ENCODE peak calls at places on chromosomes 12 and 14, in nine cellular contexts. One of them, this sample, is unnamed.

GRCh38 chr12:91663331-91663998 is 480.8 kb upstream of the DCN start:
- DNase-seq in astrocyte of the cerebellum: no peak
- DNase-seq in heart left ventricle: no peak
- DNase-seq in foreskin fibroblast: no peak
- DNase-seq in CD4-positive, alpha-beta T cell: no peak
- DNase-seq in PC-3: peak
- DNase-seq in fibroblast of lung: no peak
- DNase-seq in mucosa of descending colon: no peak
- DNase-seq in testis: no peak
- DNase-seq in this sample: no peak

GRCh38 chr14:29465095-29465494 is 462.6 kb downstream of the PRKD1 start:
- DNase-seq in testis: no peak
- DNase-seq in PC-3: no peak
- DNase-seq in astrocyte of the cerebellum: no peak
- DNase-seq in heart left ventricle: no peak
- DNase-seq in fibroblast of lung: peak
- DNase-seq in mucosa of descending colon: no peak
- DNase-seq in CD4-positive, alpha-beta T cell: no peak
- DNase-seq in foreskin fibroblast: no peak
- DNase-seq in this sample: no peak

GRCh38 chr12:77796775-77797174 is 33.9 kb upstream of the NAV3 start:
- DNase-seq in fibroblast of lung: peak
- DNase-seq in PC-3: peak
- DNase-seq in astrocyte of the cerebellum: peak
- DNase-seq in heart left ventricle: no peak
- DNase-seq in foreskin fibroblast: peak
- DNase-seq in testis: no peak
- DNase-seq in mucosa of descending colon: no peak
- DNase-seq in CD4-positive, alpha-beta T cell: no peak
- DNase-seq in this sample: no peak

GRCh38 chr12:40829738-40830144 is 137.5 kb downstream of the CNTN1 start:
- DNase-seq in heart left ventricle: no peak
- DNase-seq in astrocyte of the cerebellum: no peak
- DNase-seq in mucosa of descending colon: no peak
- DNase-seq in testis: no peak
- DNase-seq in fibroblast of lung: peak
- DNase-seq in PC-3: peak
- DNase-seq in foreskin fibroblast: no peak
- DNase-seq in CD4-positive, alpha-beta T cell: no peak
- DNase-seq in this sample: peak

GRCh38 chr12:12718853-12719252 is 1.7 kb downstream of the CDKN1B start:
- DNase-seq in fibroblast of lung: peak
- DNase-seq in PC-3: peak
- DNase-seq in CD4-positive, alpha-beta T cell: no peak
- DNase-seq in testis: no peak
- DNase-seq in heart left ventricle: no peak
- DNase-seq in foreskin fibroblast: no peak
- DNase-seq in astrocyte of the cerebellum: no peak
- DNase-seq in mucosa of descending colon: no peak
- DNase-seq in this sample: no peak

GRCh38 chr14:69247691-69248440 is 12.1 kb upstream of the GALNT16 start:
- DNase-seq in testis: peak
- DNase-seq in mucosa of descending colon: no peak
- DNase-seq in CD4-positive, alpha-beta T cell: no peak
- DNase-seq in astrocyte of the cerebellum: peak
- DNase-seq in PC-3: peak
- DNase-seq in heart left ventricle: no peak
- DNase-seq in fibroblast of lung: peak
- DNase-seq in foreskin fibroblast: peak
- DNase-seq in this sample: no peak

GRCh38 chr14:55699131-55700057 is 119.4 kb downstream of the KTN1 start:
- DNase-seq in mucosa of descending colon: no peak
- DNase-seq in foreskin fibroblast: peak
- DNase-seq in astrocyte of the cerebellum: no peak
- DNase-seq in heart left ventricle: no peak
- DNase-seq in fibroblast of lung: peak
- DNase-seq in CD4-positive, alpha-beta T cell: no peak
- DNase-seq in testis: no peak
- DNase-seq in PC-3: peak
- DNase-seq in this sample: no peak

GRCh38 chr14:95153866-95154265 is 3.5 kb downstream of the DICER1 start:
- DNase-seq in astrocyte of the cerebellum: no peak
- DNase-seq in PC-3: peak
- DNase-seq in foreskin fibroblast: no peak
- DNase-seq in mucosa of descending colon: no peak
- DNase-seq in heart left ventricle: no peak
- DNase-seq in CD4-positive, alpha-beta T cell: no peak
- DNase-seq in testis: no peak
- DNase-seq in fibroblast of lung: no peak
- DNase-seq in this sample: no peak

GRCh38 chr14:50038398-50039119 is 77.8 kb downstream of the VCPKMT start:
- DNase-seq in mucosa of descending colon: no peak
- DNase-seq in fibroblast of lung: peak
- DNase-seq in PC-3: peak
- DNase-seq in CD4-positive, alpha-beta T cell: no peak
- DNase-seq in heart left ventricle: no peak
- DNase-seq in astrocyte of the cerebellum: peak
- DNase-seq in testis: no peak
- DNase-seq in foreskin fibroblast: peak
- DNase-seq in this sample: peak

GRCh38 chr12:22974865-22975264 is 349.9 kb downstream of the ETNK1 start:
- DNase-seq in CD4-positive, alpha-beta T cell: no peak
- DNase-seq in PC-3: peak
- DNase-seq in fibroblast of lung: peak
- DNase-seq in testis: no peak
- DNase-seq in heart left ventricle: no peak
- DNase-seq in foreskin fibroblast: peak
- DNase-seq in astrocyte of the cerebellum: peak
- DNase-seq in mucosa of descending colon: no peak
- DNase-seq in this sample: peak

GRCh38 chr12:56766535-56766934 is 3.4 kb downstream of the HSD17B6 start:
- DNase-seq in fibroblast of lung: no peak
- DNase-seq in testis: no peak
- DNase-seq in mucosa of descending colon: no peak
- DNase-seq in astrocyte of the cerebellum: no peak
- DNase-seq in PC-3: no peak
- DNase-seq in CD4-positive, alpha-beta T cell: no peak
- DNase-seq in heart left ventricle: no peak
- DNase-seq in foreskin fibroblast: no peak
- DNase-seq in this sample: no peak

GRCh38 chr12:95385246-95385645 is 88.7 kb upstream of the METAP2 start:
- DNase-seq in PC-3: no peak
- DNase-seq in astrocyte of the cerebellum: peak
- DNase-seq in fibroblast of lung: peak
- DNase-seq in foreskin fibroblast: peak
- DNase-seq in CD4-positive, alpha-beta T cell: no peak
- DNase-seq in heart left ventricle: no peak
- DNase-seq in testis: peak
- DNase-seq in mucosa of descending colon: no peak
- DNase-seq in this sample: no peak

GRCh38 chr12:50166776-50167025 is 468 bp downstream of the CERS5 start:
- DNase-seq in heart left ventricle: no peak
- DNase-seq in astrocyte of the cerebellum: no peak
- DNase-seq in testis: peak
- DNase-seq in fibroblast of lung: peak
- DNase-seq in mucosa of descending colon: peak
- DNase-seq in PC-3: no peak
- DNase-seq in foreskin fibroblast: no peak
- DNase-seq in CD4-positive, alpha-beta T cell: no peak
- DNase-seq in this sample: no peak

GRCh38 chr14:96253140-96253539 is 2.9 kb upstream of the BDKRB1 start:
- DNase-seq in fibroblast of lung: peak
- DNase-seq in mucosa of descending colon: no peak
- DNase-seq in CD4-positive, alpha-beta T cell: no peak
- DNase-seq in foreskin fibroblast: peak
- DNase-seq in testis: no peak
- DNase-seq in PC-3: peak
- DNase-seq in heart left ventricle: no peak
- DNase-seq in astrocyte of the cerebellum: peak
- DNase-seq in this sample: no peak

GRCh38 chr12:66678640-66679268 is at the start of gene GRIP1:
- DNase-seq in astrocyte of the cerebellum: no peak
- DNase-seq in heart left ventricle: no peak
- DNase-seq in CD4-positive, alpha-beta T cell: no peak
- DNase-seq in foreskin fibroblast: no peak
- DNase-seq in fibroblast of lung: peak
- DNase-seq in testis: no peak
- DNase-seq in PC-3: peak
- DNase-seq in mucosa of descending colon: no peak
- DNase-seq in this sample: no peak

GRCh38 chr12:71947645-71948105 is 9.0 kb downstream of the TPH2 start:
- DNase-seq in foreskin fibroblast: peak
- DNase-seq in mucosa of descending colon: no peak
- DNase-seq in heart left ventricle: no peak
- DNase-seq in PC-3: peak
- DNase-seq in astrocyte of the cerebellum: peak
- DNase-seq in CD4-positive, alpha-beta T cell: no peak
- DNase-seq in fibroblast of lung: peak
- DNase-seq in testis: no peak
- DNase-seq in this sample: peak

GRCh38 chr12:40099423-40099853 is 6.4 kb downstream of the SLC2A13 start:
- DNase-seq in foreskin fibroblast: no peak
- DNase-seq in testis: no peak
- DNase-seq in mucosa of descending colon: no peak
- DNase-seq in fibroblast of lung: no peak
- DNase-seq in PC-3: no peak
- DNase-seq in heart left ventricle: no peak
- DNase-seq in CD4-positive, alpha-beta T cell: no peak
- DNase-seq in astrocyte of the cerebellum: no peak
- DNase-seq in this sample: no peak

GRCh38 chr14:95332641-95333040 is 12.9 kb upstream of the CLMN start:
- DNase-seq in testis: no peak
- DNase-seq in foreskin fibroblast: no peak
- DNase-seq in fibroblast of lung: no peak
- DNase-seq in PC-3: no peak
- DNase-seq in astrocyte of the cerebellum: no peak
- DNase-seq in heart left ventricle: no peak
- DNase-seq in CD4-positive, alpha-beta T cell: no peak
- DNase-seq in mucosa of descending colon: no peak
- DNase-seq in this sample: no peak

GRCh38 chr12:77435446-77436091 is 370.2 kb upstream of the E2F7 start:
- DNase-seq in heart left ventricle: no peak
- DNase-seq in fibroblast of lung: no peak
- DNase-seq in CD4-positive, alpha-beta T cell: no peak
- DNase-seq in mucosa of descending colon: no peak
- DNase-seq in foreskin fibroblast: no peak
- DNase-seq in testis: no peak
- DNase-seq in PC-3: no peak
- DNase-seq in astrocyte of the cerebellum: no peak
- DNase-seq in this sample: no peak

DNA sequence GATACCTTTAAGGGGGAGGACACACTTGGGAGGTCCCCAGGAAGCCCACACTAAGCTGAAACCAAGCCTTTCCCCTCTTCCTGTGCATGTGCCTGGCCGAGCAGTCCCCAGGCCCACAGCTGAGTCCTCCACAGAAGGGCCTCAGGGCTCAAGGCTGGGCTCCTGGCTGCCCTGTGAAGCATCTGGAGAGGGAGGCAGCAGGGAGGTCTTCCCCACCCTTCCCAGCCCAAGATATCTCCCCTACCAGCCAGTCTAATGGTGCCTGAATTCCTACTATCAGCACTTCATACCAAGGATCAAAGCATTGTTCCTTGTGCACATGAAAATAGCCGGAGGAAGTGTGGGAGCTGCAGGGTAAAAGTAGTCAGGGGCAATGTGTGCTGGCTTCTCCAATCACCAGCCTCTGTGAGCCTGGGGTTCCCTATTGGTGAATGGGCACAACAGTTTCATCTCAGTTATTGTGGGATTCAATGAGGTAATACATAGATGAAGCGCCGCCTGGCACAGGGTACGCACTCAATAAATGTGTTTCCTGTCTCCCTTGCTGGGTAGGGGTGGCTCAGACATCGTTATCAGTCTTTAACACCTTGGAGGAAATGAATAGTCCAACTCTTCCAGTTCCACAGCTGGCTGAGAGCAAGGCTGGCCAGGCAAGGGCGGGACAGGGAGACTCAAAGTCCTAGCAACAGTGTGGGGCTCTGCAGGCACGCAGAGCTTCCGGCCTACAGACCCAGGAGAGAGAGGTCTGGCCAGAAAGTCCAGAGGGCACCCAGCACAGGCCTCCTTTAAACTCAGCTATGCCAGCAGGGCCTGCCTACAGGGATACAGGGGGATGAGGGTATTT is 39.1 kb upstream of the PNMA1 start:
- DNase-seq in mucosa of descending colon: peak
- DNase-seq in CD4-positive, alpha-beta T cell: peak
- DNase-seq in fibroblast of lung: no peak
- DNase-seq in foreskin fibroblast: no peak
- DNase-seq in testis: no peak
- DNase-seq in PC-3: no peak
- DNase-seq in astrocyte of the cerebellum: no peak
- DNase-seq in heart left ventricle: no peak
- DNase-seq in this sample: no peak
- TF ChIP-seq CTCF in mucosa of descending colon: no peak
- TF ChIP-seq CTCF in CD4-positive, alpha-beta T cell: no peak
- TF ChIP-seq CTCF in fibroblast of lung: no peak
- TF ChIP-seq CTCF in foreskin fibroblast: no peak
- TF ChIP-seq CTCF in testis: no peak
- TF ChIP-seq CTCF in PC-3: no peak
- TF ChIP-seq CTCF in astrocyte of the cerebellum: no peak
- TF ChIP-seq CTCF in heart left ventricle: no peak
- TF ChIP-seq CTCF in this sample: no peak

GRCh38 chr12:93684716-93685115 is 7.5 kb downstream of the CRADD start:
- DNase-seq in foreskin fibroblast: no peak
- DNase-seq in fibroblast of lung: no peak
- DNase-seq in mucosa of descending colon: no peak
- DNase-seq in heart left ventricle: no peak
- DNase-seq in PC-3: no peak
- DNase-seq in CD4-positive, alpha-beta T cell: no peak
- DNase-seq in testis: no peak
- DNase-seq in astrocyte of the cerebellum: no peak
- DNase-seq in this sample: no peak
- TF ChIP-seq CTCF in foreskin fibroblast: no peak
- TF ChIP-seq CTCF in fibroblast of lung: no peak
- TF ChIP-seq CTCF in mucosa of descending colon: no peak
- TF ChIP-seq CTCF in heart left ventricle: no peak
- TF ChIP-seq CTCF in PC-3: no peak
- TF ChIP-seq CTCF in CD4-positive, alpha-beta T cell: no peak
- TF ChIP-seq CTCF in testis: no peak
- TF ChIP-seq CTCF in astrocyte of the cerebellum: no peak
- TF ChIP-seq CTCF in this sample: no peak

GRCh38 chr12:26777236-26777635 is 55.8 kb downstream of the ITPR2 start:
- DNase-seq in astrocyte of the cerebellum: no peak
- DNase-seq in PC-3: no peak
- DNase-seq in heart left ventricle: no peak
- DNase-seq in fibroblast of lung: no peak
- DNase-seq in CD4-positive, alpha-beta T cell: no peak
- DNase-seq in mucosa of descending colon: no peak
- DNase-seq in foreskin fibroblast: no peak
- DNase-seq in testis: no peak
- DNase-seq in this sample: no peak
- TF ChIP-seq CTCF in astrocyte of the cerebellum: no peak
- TF ChIP-seq CTCF in PC-3: no peak
- TF ChIP-seq CTCF in heart left ventricle: no peak
- TF ChIP-seq CTCF in fibroblast of lung: no peak
- TF ChIP-seq CTCF in CD4-positive, alpha-beta T cell: no peak
- TF ChIP-seq CTCF in mucosa of descending colon: no peak
- TF ChIP-seq CTCF in foreskin fibroblast: no peak
- TF ChIP-seq CTCF in testis: no peak
- TF ChIP-seq CTCF in this sample: no peak

GRCh38 chr14:81953419-81953818 is 419.8 kb upstream of the SEL1L start:
- DNase-seq in PC-3: no peak
- DNase-seq in astrocyte of the cerebellum: no peak
- DNase-seq in CD4-positive, alpha-beta T cell: no peak
- DNase-seq in testis: no peak
- DNase-seq in fibroblast of lung: no peak
- DNase-seq in mucosa of descending colon: no peak
- DNase-seq in foreskin fibroblast: no peak
- DNase-seq in heart left ventricle: no peak
- DNase-seq in this sample: no peak
- TF ChIP-seq CTCF in PC-3: no peak
- TF ChIP-seq CTCF in astrocyte of the cerebellum: no peak
- TF ChIP-seq CTCF in CD4-positive, alpha-beta T cell: no peak
- TF ChIP-seq CTCF in testis: no peak
- TF ChIP-seq CTCF in fibroblast of lung: no peak
- TF ChIP-seq CTCF in mucosa of descending colon: no peak
- TF ChIP-seq CTCF in foreskin fibroblast: no peak
- TF ChIP-seq CTCF in heart left ventricle: no peak
- TF ChIP-seq CTCF in this sample: no peak